ENCODE peak calls at places on chromosomes 2 and 18, in seven cellular contexts. O, J, L, W, B, E and X are unnamed samples.

GRCh38 chr2:226208726-226209125 is 590.9 kb downstream of the IRS1 start:
- DNase-seq in B (no peak), J (no peak), O (no peak), L (no peak), W (no peak), E (peak; percentile 59), X (no peak)

GRCh38 chr2:73746015-73746876 is 9.1 kb upstream of the TPRKB start:
- DNase-seq in L (no peak), E (no peak), B (no peak), W (no peak), J (no peak), O (no peak), X (no peak)

GRCh38 chr2:226915846-226916360 is 80.0 kb downstream of the RHBDD1 start:
- DNase-seq in L (peak; percentile 44), B (no peak), W (no peak), O (no peak), E (peak; percentile 63), J (no peak), X (peak; percentile 28)

GRCh38 chr2:36058953-36059352 is 296.6 kb upstream of the CRIM1 start:
- DNase-seq in J (no peak), B (no peak), W (peak; percentile 12), E (no peak), O (no peak), L (no peak), X (no peak)

GRCh38 chr2:10982931-10983701 is 71.4 kb downstream of the KCNF1 start:
- DNase-seq in B (no peak), E (peak; percentile 61), O (no peak), L (no peak), W (peak; percentile 49), J (no peak), X (no peak)

GRCh38 chr2:223041527-223042109 is 10.4 kb upstream of the KCNE4 start:
- DNase-seq in L (peak; percentile 98), W (peak; percentile 86), E (peak; percentile 96), B (peak; percentile 33), O (no peak), J (peak; percentile 90), X (peak; percentile 97)

GRCh38 chr2:107136749-107137148 is 250.8 kb upstream of the ST6GAL2 start:
- DNase-seq in B (no peak), O (no peak), E (no peak), J (no peak), W (no peak), L (no peak), X (no peak)

GRCh38 chr18:26307161-26307773 is 81.0 kb downstream of the TAF4B start:
- DNase-seq in O (peak; percentile 7), B (peak; percentile 58), L (peak; percentile 84), E (peak; percentile 75), W (no peak), J (peak; percentile 37), X (no peak)

GRCh38 chr2:26605195-26605968 is 35.8 kb downstream of the CIB4 start:
- DNase-seq in L (peak; percentile 84), B (peak; percentile 48), J (peak; percentile 49), O (peak; percentile 37), W (no peak), E (peak; percentile 63), X (peak; percentile 16)

GRCh38 chr2:36507408-36507812 is 90.6 kb downstream of the FEZ2 start:
- DNase-seq in L (peak; percentile 84), W (peak; percentile 32), O (no peak), J (no peak), E (peak; percentile 78), B (peak; percentile 37), X (peak; percentile 38)

GRCh38 chr2:97908208-97908676 is 87.5 kb downstream of the TMEM131 start:
- DNase-seq in W (no peak), E (no peak), B (no peak), J (no peak), O (no peak), L (no peak), X (no peak)

GRCh38 chr2:130819915-130820861 is 16.5 kb upstream of the ARHGEF4 start:
- DNase-seq in E (no peak), O (no peak), B (no peak), W (no peak), J (peak; percentile 59), L (peak; percentile 55), X (no peak)

GRCh38 chr2:54528311-54528945 is 72.3 kb downstream of the SPTBN1 start:
- DNase-seq in L (peak; percentile 31), E (no peak), O (no peak), W (no peak), B (no peak), J (no peak), X (no peak)

GRCh38 chr2:178716394-178716793 is 90.8 kb downstream of the TTN start:
- DNase-seq in J (no peak), W (no peak), E (no peak), L (no peak), B (no peak), O (no peak), X (no peak)

GRCh38 chr2:88765154-88765948 is 73.9 kb downstream of the RPIA start:
- DNase-seq in O (peak; percentile 41), B (no peak), J (no peak), W (peak; percentile 15), L (peak; percentile 42), E (peak; percentile 6), X (peak; percentile 43)

GRCh38 chr2:86275962-86276361 is 61.5 kb downstream of the REEP1 start:
- DNase-seq in E (no peak), J (no peak), W (no peak), O (no peak), L (no peak), B (no peak), X (no peak)

GRCh38 chr2:46749042-46749461 is 166.6 kb downstream of the MCFD2 start:
- DNase-seq in B (no peak), J (peak; percentile 63), O (no peak), L (peak; percentile 55), E (peak; percentile 80), W (no peak), X (no peak)

GRCh38 chr18:73947180-73947989 is 200.2 kb downstream of the FBXO15 start:
- DNase-seq in E (no peak), J (no peak), L (no peak), B (no peak), W (no peak), O (no peak), X (no peak)

GRCh38 chr2:66127656-66128055 is 307.3 kb upstream of the MEIS1 start:
- DNase-seq in L (no peak), W (no peak), B (no peak), E (no peak), J (no peak), O (no peak), X (no peak)

GRCh38 chr2:66122491-66122890 is 312.4 kb upstream of the MEIS1 start:
- DNase-seq in O (no peak), B (no peak), J (no peak), W (no peak), L (no peak), E (no peak), X (no peak)

GRCh38 chr2:66126936-66127527 is 307.9 kb upstream of the MEIS1 start:
- DNase-seq in E (no peak), W (no peak), J (no peak), O (no peak), B (no peak), L (no peak), X (no peak)

DNA sequence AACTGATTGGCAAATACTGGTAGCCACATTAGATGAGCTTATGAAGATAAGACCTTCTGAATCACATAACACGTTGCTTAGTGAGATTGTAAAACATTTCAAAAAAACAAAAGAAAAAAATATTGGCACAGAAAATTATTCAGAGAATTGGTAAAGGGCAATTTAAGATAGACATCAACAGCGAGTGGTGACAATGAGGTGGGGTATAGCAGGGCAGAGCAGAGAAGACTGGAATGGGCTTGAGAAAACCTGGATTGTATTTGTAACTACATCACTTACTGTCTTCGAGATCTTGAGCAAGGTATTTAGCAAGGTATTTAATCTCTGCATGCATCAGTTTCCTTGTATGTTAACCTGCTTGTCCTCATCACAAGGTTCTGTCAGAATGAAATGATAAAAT is 313.0 kb upstream of the MEIS1 start:
- DNase-seq in L (no peak), B (no peak), O (no peak), E (no peak), W (no peak), J (no peak), X (no peak)
- H3K27me3 ChIP-seq in L (no peaks in the 10 kb centered on the region), B (peaks cover 3% of the 10 kb centered on the region), O (no peaks in the 10 kb centered on the region), E (no peaks in the 10 kb centered on the region), W (no peaks in the 10 kb centered on the region), J (no peaks in the 10 kb centered on the region), X (no peaks in the 10 kb centered on the region)

GRCh38 chr2:200479617-200480292 is 30.1 kb downstream of the KCTD18 start:
- DNase-seq in J (peak; percentile 88), O (no peak), W (no peak), B (no peak), E (peak; percentile 85), L (peak; percentile 74), X (peak; percentile 23)
- H3K4me3 ChIP-seq in J (no peak overlapping the region), O (no peak overlapping the region), W (no peak overlapping the region), B (no peak overlapping the region), E (no peak overlapping the region), L (no peak overlapping the region), X (no peak overlapping the region)

DNA sequence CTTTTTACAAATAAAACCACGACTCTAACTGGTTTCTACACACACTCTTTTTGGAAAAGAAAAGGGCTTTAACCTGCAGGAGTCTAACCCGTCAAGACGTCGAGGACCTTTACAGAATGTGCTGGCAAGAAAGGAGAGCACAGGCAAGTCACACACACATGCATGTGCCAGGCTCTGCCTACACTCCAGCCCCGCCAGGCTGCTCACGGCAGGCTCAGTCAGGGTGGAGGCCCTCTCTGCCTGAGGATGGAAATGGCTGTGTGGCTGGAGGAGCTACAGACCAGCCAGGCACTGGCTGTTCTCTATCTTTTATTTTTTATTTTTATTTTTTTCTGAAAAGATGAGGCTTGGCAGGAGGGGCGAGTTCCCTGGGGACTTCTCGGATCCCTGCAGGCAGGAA is 10.2 kb downstream of the SIX3 start:
- DNase-seq in E (no peak), L (no peak), B (no peak), W (no peak), J (no peak), O (no peak), X (no peak)
- H3K27me3 ChIP-seq in E (peaks cover 71% of the 10 kb centered on the region), L (peaks cover 74% of the 10 kb centered on the region), B (peaks cover 17% of the 10 kb centered on the region), W (no peaks in the 10 kb centered on the region), J (no peaks in the 10 kb centered on the region), O (peaks cover 21% of the 10 kb centered on the region), X (no peaks in the 10 kb centered on the region)

GRCh38 chr18:34767601-34768027 is 57.5 kb downstream of the DTNA start:
- DNase-seq in E (peak; percentile 82), W (no peak), B (no peak), J (no peak), L (peak; percentile 60), O (no peak), X (peak; percentile 47)

GRCh38 chr18:34773961-34774754 is 64.1 kb downstream of the DTNA start:
- DNase-seq in E (peak; percentile 35), J (no peak), L (peak; percentile 47), W (peak; percentile 29), B (no peak), O (no peak), X (peak; percentile 51)

GRCh38 chr18:34771958-34772357 is 61.9 kb downstream of the DTNA start:
- DNase-seq in E (peak; percentile 25), W (no peak), J (no peak), L (peak; percentile 59), B (no peak), O (no peak), X (no peak)

GRCh38 chr18:34773378-34773777 is 63.3 kb downstream of the DTNA start:
- DNase-seq in O (no peak), E (no peak), L (peak; percentile 39), W (no peak), B (no peak), J (no peak), X (no peak)

DNA sequence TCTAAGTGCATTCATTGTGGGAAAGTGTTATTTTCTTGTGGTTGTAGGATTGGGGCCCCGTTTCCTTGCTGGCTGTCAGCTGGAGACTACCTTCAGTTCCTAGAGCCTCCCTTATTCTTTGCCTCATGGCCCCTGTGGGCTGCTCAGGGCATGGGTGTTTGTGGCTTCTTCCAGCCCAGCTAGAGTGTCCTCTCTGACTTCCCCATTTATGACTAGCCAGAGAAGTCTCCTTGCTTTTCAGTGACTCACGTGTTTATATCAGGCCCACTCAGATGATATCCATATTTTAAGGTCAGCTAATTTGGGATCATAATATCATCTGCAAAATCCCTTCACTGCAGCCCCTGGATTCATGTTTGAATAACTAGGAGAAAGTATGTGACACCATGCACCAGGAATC is 62.8 kb downstream of the DTNA start:
- DNase-seq in J (no peak), B (no peak), E (peak; percentile 49), W (no peak), O (no peak), L (peak; percentile 39), X (peak; percentile 1)
- H3K4me3 ChIP-seq in J (no peak overlapping the region), B (no peak overlapping the region), E (no peak overlapping the region), W (no peak overlapping the region), O (no peak overlapping the region), L (peak overlapping the region; percentile 12), X (no peak overlapping the region)